ENCODE peak calls at places on chromosomes 16 and 17, in nine cellular contexts. One of them, this sample, is unnamed.

GRCh38 chr17:28763804-28764266 is 20.0 kb downstream of the TRAF4 start:
- DNase-seq in Peyer's patch: no peak
- DNase-seq in stomach: peak; percentile 85
- DNase-seq in upper lobe of left lung: no peak
- DNase-seq in transverse colon: peak; percentile 81
- DNase-seq in HCT116: peak; percentile 53
- DNase-seq in gastrocnemius medialis: peak; percentile 72
- DNase-seq in thyroid gland: peak; percentile 82
- DNase-seq in HepG2: peak; percentile 68
- DNase-seq in this sample: peak; percentile 96

GRCh38 chr17:79668344-79669250 is 57.7 kb upstream of the RBFOX3 start:
- DNase-seq in Peyer's patch: peak; percentile 36
- DNase-seq in stomach: no peak
- DNase-seq in upper lobe of left lung: no peak
- DNase-seq in transverse colon: no peak
- DNase-seq in HCT116: no peak
- DNase-seq in gastrocnemius medialis: no peak
- DNase-seq in thyroid gland: no peak
- DNase-seq in HepG2: no peak
- DNase-seq in this sample: no peak

GRCh38 chr17:57186231-57187019 is 69.9 kb upstream of the MSI2 start:
- DNase-seq in Peyer's patch: no peak
- DNase-seq in stomach: no peak
- DNase-seq in upper lobe of left lung: no peak
- DNase-seq in transverse colon: no peak
- DNase-seq in HCT116: no peak
- DNase-seq in gastrocnemius medialis: no peak
- DNase-seq in thyroid gland: no peak
- DNase-seq in HepG2: no peak
- DNase-seq in this sample: no peak

GRCh38 chr17:43183921-43184320 is 12.9 kb downstream of the NBR1 start:
- DNase-seq in Peyer's patch: no peak
- DNase-seq in stomach: no peak
- DNase-seq in upper lobe of left lung: no peak
- DNase-seq in transverse colon: no peak
- DNase-seq in HCT116: no peak
- DNase-seq in gastrocnemius medialis: no peak
- DNase-seq in thyroid gland: peak; percentile 85
- DNase-seq in HepG2: no peak
- DNase-seq in this sample: no peak

GRCh38 chr17:47304191-47304590 is 19.6 kb upstream of the EFCAB13 start:
- DNase-seq in Peyer's patch: no peak
- DNase-seq in stomach: no peak
- DNase-seq in upper lobe of left lung: no peak
- DNase-seq in transverse colon: no peak
- DNase-seq in HCT116: no peak
- DNase-seq in gastrocnemius medialis: no peak
- DNase-seq in thyroid gland: no peak
- DNase-seq in HepG2: no peak
- DNase-seq in this sample: no peak

GRCh38 chr17:4896332-4897197 is 2.8 kb upstream of the C17orf107 start:
- DNase-seq in Peyer's patch: no peak
- DNase-seq in stomach: no peak
- DNase-seq in upper lobe of left lung: peak; percentile 58
- DNase-seq in transverse colon: no peak
- DNase-seq in HCT116: no peak
- DNase-seq in gastrocnemius medialis: no peak
- DNase-seq in thyroid gland: no peak
- DNase-seq in HepG2: no peak
- DNase-seq in this sample: no peak

GRCh38 chr17:10737168-10737622 is 7.4 kb upstream of the TMEM220 start:
- DNase-seq in Peyer's patch: peak; percentile 83
- DNase-seq in stomach: peak; percentile 95
- DNase-seq in upper lobe of left lung: no peak
- DNase-seq in transverse colon: peak; percentile 92
- DNase-seq in HCT116: peak; percentile 39
- DNase-seq in gastrocnemius medialis: peak; percentile 40
- DNase-seq in thyroid gland: peak; percentile 55
- DNase-seq in HepG2: peak; percentile 81
- DNase-seq in this sample: peak; percentile 91

GRCh38 chr16:876523-877241 is 76.1 kb upstream of the GNG13 start:
- DNase-seq in Peyer's patch: no peak
- DNase-seq in stomach: no peak
- DNase-seq in upper lobe of left lung: peak; percentile 34
- DNase-seq in transverse colon: no peak
- DNase-seq in HCT116: no peak
- DNase-seq in gastrocnemius medialis: no peak
- DNase-seq in thyroid gland: no peak
- DNase-seq in HepG2: no peak
- DNase-seq in this sample: no peak

GRCh38 chr16:83187404-83187803 is 560.6 kb downstream of the CDH13 start:
- DNase-seq in Peyer's patch: no peak
- DNase-seq in stomach: no peak
- DNase-seq in upper lobe of left lung: no peak
- DNase-seq in transverse colon: no peak
- DNase-seq in HCT116: no peak
- DNase-seq in gastrocnemius medialis: no peak
- DNase-seq in thyroid gland: no peak
- DNase-seq in HepG2: no peak
- DNase-seq in this sample: no peak

GRCh38 chr17:35003778-35004177 is 23.5 kb downstream of the LIG3 start:
- DNase-seq in Peyer's patch: no peak
- DNase-seq in stomach: no peak
- DNase-seq in upper lobe of left lung: no peak
- DNase-seq in transverse colon: no peak
- DNase-seq in HCT116: no peak
- DNase-seq in gastrocnemius medialis: no peak
- DNase-seq in thyroid gland: no peak
- DNase-seq in HepG2: no peak
- DNase-seq in this sample: no peak
- TF ChIP-seq POLR2A in Peyer's patch: no peak
- TF ChIP-seq POLR2A in stomach: no peak
- TF ChIP-seq POLR2A in upper lobe of left lung: no peak
- TF ChIP-seq POLR2A in transverse colon: no peak
- TF ChIP-seq POLR2A in HCT116: no peak
- TF ChIP-seq POLR2A in gastrocnemius medialis: no peak
- TF ChIP-seq POLR2A in thyroid gland: no peak
- TF ChIP-seq POLR2A in HepG2: no peak
- TF ChIP-seq POLR2A in this sample: no peak

GRCh38 chr17:75571197-75571884 is 16.3 kb upstream of the MYO15B start:
- DNase-seq in Peyer's patch: no peak
- DNase-seq in stomach: peak; percentile 48
- DNase-seq in upper lobe of left lung: no peak
- DNase-seq in transverse colon: peak; percentile 71
- DNase-seq in HCT116: no peak
- DNase-seq in gastrocnemius medialis: no peak
- DNase-seq in thyroid gland: no peak
- DNase-seq in HepG2: no peak
- DNase-seq in this sample: no peak
- H3K4me3 ChIP-seq in Peyer's patch: no peak overlapping the region
- H3K4me3 ChIP-seq in stomach: no peak overlapping the region
- H3K4me3 ChIP-seq in upper lobe of left lung: no peak overlapping the region
- H3K4me3 ChIP-seq in transverse colon: no peak overlapping the region
- H3K4me3 ChIP-seq in HCT116: no peak overlapping the region
- H3K4me3 ChIP-seq in gastrocnemius medialis: no peak overlapping the region
- H3K4me3 ChIP-seq in thyroid gland: no peak overlapping the region
- H3K4me3 ChIP-seq in HepG2: no peak overlapping the region
- H3K4me3 ChIP-seq in this sample: no peak overlapping the region

DNA sequence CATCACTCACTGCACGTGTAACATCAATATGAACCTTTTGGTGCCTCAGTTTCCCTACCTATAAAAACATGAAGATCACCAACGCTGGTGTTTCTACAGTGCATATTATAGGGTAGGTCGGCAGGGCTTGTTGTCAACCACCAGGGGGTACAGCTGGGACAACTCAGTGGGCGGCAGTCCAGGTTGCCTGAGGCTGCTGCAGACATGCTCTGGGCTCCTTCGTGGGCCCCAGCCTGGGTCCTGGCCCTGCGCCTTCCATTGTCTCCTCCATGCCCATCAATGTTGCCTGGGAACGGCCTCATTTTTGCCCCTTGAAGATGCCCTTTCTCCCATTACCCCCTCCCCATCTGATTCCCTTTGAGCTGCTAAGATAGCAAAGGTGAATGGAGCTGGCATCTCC is 89.8 kb downstream of the GSG1L start:
- DNase-seq in Peyer's patch: no peak
- DNase-seq in stomach: no peak
- DNase-seq in upper lobe of left lung: peak; percentile 34
- DNase-seq in transverse colon: no peak
- DNase-seq in HCT116: no peak
- DNase-seq in gastrocnemius medialis: no peak
- DNase-seq in thyroid gland: no peak
- DNase-seq in HepG2: no peak
- DNase-seq in this sample: no peak
- TF ChIP-seq CTCF in Peyer's patch: no peak
- TF ChIP-seq CTCF in stomach: no peak
- TF ChIP-seq CTCF in upper lobe of left lung: no peak
- TF ChIP-seq CTCF in transverse colon: no peak
- TF ChIP-seq CTCF in HCT116: no peak
- TF ChIP-seq CTCF in gastrocnemius medialis: no peak
- TF ChIP-seq CTCF in thyroid gland: no peak
- TF ChIP-seq CTCF in HepG2: peak; percentile 30
- TF ChIP-seq CTCF in this sample: no peak

GRCh38 chr17:8151120-8151640 is 1.0 kb downstream of the PER1 start:
- DNase-seq in Peyer's patch: peak; percentile 83
- DNase-seq in stomach: peak; percentile 77
- DNase-seq in upper lobe of left lung: peak; percentile 98
- DNase-seq in transverse colon: peak; percentile 92
- DNase-seq in HCT116: no peak
- DNase-seq in gastrocnemius medialis: peak; percentile 94
- DNase-seq in thyroid gland: peak; percentile 79
- DNase-seq in HepG2: no peak
- DNase-seq in this sample: peak; percentile 98
- TF ChIP-seq POLR2A in Peyer's patch: no peak
- TF ChIP-seq POLR2A in stomach: no peak
- TF ChIP-seq POLR2A in upper lobe of left lung: peak; percentile 76
- TF ChIP-seq POLR2A in transverse colon: no peak
- TF ChIP-seq POLR2A in HCT116: no peak
- TF ChIP-seq POLR2A in gastrocnemius medialis: peak; percentile 91
- TF ChIP-seq POLR2A in thyroid gland: no peak
- TF ChIP-seq POLR2A in HepG2: no peak
- TF ChIP-seq POLR2A in this sample: no peak

GRCh38 chr16:53878216-53878615 is 174.3 kb downstream of the FTO start:
- DNase-seq in Peyer's patch: no peak
- DNase-seq in stomach: no peak
- DNase-seq in upper lobe of left lung: no peak
- DNase-seq in transverse colon: no peak
- DNase-seq in HCT116: no peak
- DNase-seq in gastrocnemius medialis: no peak
- DNase-seq in thyroid gland: no peak
- DNase-seq in HepG2: no peak
- DNase-seq in this sample: no peak

GRCh38 chr16:53876811-53877210 is 172.9 kb downstream of the FTO start:
- DNase-seq in Peyer's patch: no peak
- DNase-seq in stomach: no peak
- DNase-seq in upper lobe of left lung: no peak
- DNase-seq in transverse colon: no peak
- DNase-seq in HCT116: no peak
- DNase-seq in gastrocnemius medialis: no peak
- DNase-seq in thyroid gland: no peak
- DNase-seq in HepG2: no peak
- DNase-seq in this sample: no peak

GRCh38 chr16:53870831-53871230 is 166.9 kb downstream of the FTO start:
- DNase-seq in Peyer's patch: no peak
- DNase-seq in stomach: no peak
- DNase-seq in upper lobe of left lung: no peak
- DNase-seq in transverse colon: no peak
- DNase-seq in HCT116: no peak
- DNase-seq in gastrocnemius medialis: no peak
- DNase-seq in thyroid gland: no peak
- DNase-seq in HepG2: no peak
- DNase-seq in this sample: no peak

GRCh38 chr16:53872248-53873221 is 168.6 kb downstream of the FTO start:
- DNase-seq in Peyer's patch: no peak
- DNase-seq in stomach: no peak
- DNase-seq in upper lobe of left lung: no peak
- DNase-seq in transverse colon: no peak
- DNase-seq in HCT116: no peak
- DNase-seq in gastrocnemius medialis: no peak
- DNase-seq in thyroid gland: no peak
- DNase-seq in HepG2: no peak
- DNase-seq in this sample: no peak
- H3K4me3 ChIP-seq in Peyer's patch: no peak overlapping the region
- H3K4me3 ChIP-seq in stomach: no peak overlapping the region
- H3K4me3 ChIP-seq in upper lobe of left lung: no peak overlapping the region
- H3K4me3 ChIP-seq in transverse colon: no peak overlapping the region
- H3K4me3 ChIP-seq in HCT116: no peak overlapping the region
- H3K4me3 ChIP-seq in gastrocnemius medialis: no peak overlapping the region
- H3K4me3 ChIP-seq in thyroid gland: no peak overlapping the region
- H3K4me3 ChIP-seq in HepG2: no peak overlapping the region
- H3K4me3 ChIP-seq in this sample: no peak overlapping the region

GRCh38 chr16:8905168-8905762 is 23.1 kb downstream of the LITAFD start:
- DNase-seq in Peyer's patch: no peak
- DNase-seq in stomach: no peak
- DNase-seq in upper lobe of left lung: no peak
- DNase-seq in transverse colon: no peak
- DNase-seq in HCT116: peak; percentile 19
- DNase-seq in gastrocnemius medialis: no peak
- DNase-seq in thyroid gland: no peak
- DNase-seq in HepG2: peak; percentile 59
- DNase-seq in this sample: no peak
- TF ChIP-seq CTCF in Peyer's patch: peak; percentile 57
- TF ChIP-seq CTCF in stomach: peak; percentile 21
- TF ChIP-seq CTCF in upper lobe of left lung: no peak
- TF ChIP-seq CTCF in transverse colon: peak; percentile 42
- TF ChIP-seq CTCF in HCT116: peak; percentile 56
- TF ChIP-seq CTCF in gastrocnemius medialis: no peak
- TF ChIP-seq CTCF in thyroid gland: no peak
- TF ChIP-seq CTCF in HepG2: peak; percentile 78
- TF ChIP-seq CTCF in this sample: no peak

GRCh38 chr17:78322858-78323455 is 36.9 kb downstream of the SOCS3 start:
- DNase-seq in Peyer's patch: no peak
- DNase-seq in stomach: no peak
- DNase-seq in upper lobe of left lung: peak; percentile 50
- DNase-seq in transverse colon: peak; percentile 34
- DNase-seq in HCT116: no peak
- DNase-seq in gastrocnemius medialis: peak; percentile 66
- DNase-seq in thyroid gland: no peak
- DNase-seq in HepG2: no peak
- DNase-seq in this sample: no peak

GRCh38 chr17:78325076-78325712 is 34.7 kb downstream of the SOCS3 start:
- DNase-seq in Peyer's patch: no peak
- DNase-seq in stomach: no peak
- DNase-seq in upper lobe of left lung: peak; percentile 86
- DNase-seq in transverse colon: peak; percentile 49
- DNase-seq in HCT116: no peak
- DNase-seq in gastrocnemius medialis: peak; percentile 79
- DNase-seq in thyroid gland: no peak
- DNase-seq in HepG2: no peak
- DNase-seq in this sample: no peak

GRCh38 chr17:78322327-78322857 is 37.5 kb downstream of the SOCS3 start:
- DNase-seq in Peyer's patch: no peak
- DNase-seq in stomach: no peak
- DNase-seq in upper lobe of left lung: peak; percentile 31
- DNase-seq in transverse colon: no peak
- DNase-seq in HCT116: no peak
- DNase-seq in gastrocnemius medialis: no peak
- DNase-seq in thyroid gland: no peak
- DNase-seq in HepG2: no peak
- DNase-seq in this sample: no peak

GRCh38 chr17:78323821-78324390 is 36.0 kb downstream of the SOCS3 start:
- DNase-seq in Peyer's patch: no peak
- DNase-seq in stomach: no peak
- DNase-seq in upper lobe of left lung: no peak
- DNase-seq in transverse colon: no peak
- DNase-seq in HCT116: no peak
- DNase-seq in gastrocnemius medialis: no peak
- DNase-seq in thyroid gland: no peak
- DNase-seq in HepG2: no peak
- DNase-seq in this sample: no peak

GRCh38 chr17:78324391-78325075 is 35.3 kb downstream of the SOCS3 start:
- DNase-seq in Peyer's patch: no peak
- DNase-seq in stomach: no peak
- DNase-seq in upper lobe of left lung: peak; percentile 87
- DNase-seq in transverse colon: peak; percentile 60
- DNase-seq in HCT116: no peak
- DNase-seq in gastrocnemius medialis: peak; percentile 77
- DNase-seq in thyroid gland: peak; percentile 48
- DNase-seq in HepG2: no peak
- DNase-seq in this sample: peak; percentile 74
- TF ChIP-seq POLR2A in Peyer's patch: no peak
- TF ChIP-seq POLR2A in stomach: no peak
- TF ChIP-seq POLR2A in upper lobe of left lung: no peak
- TF ChIP-seq POLR2A in transverse colon: peak; percentile 40
- TF ChIP-seq POLR2A in HCT116: no peak
- TF ChIP-seq POLR2A in gastrocnemius medialis: no peak
- TF ChIP-seq POLR2A in thyroid gland: no peak
- TF ChIP-seq POLR2A in HepG2: no peak
- TF ChIP-seq POLR2A in this sample: no peak

This sample was measured in lower leg skin.